ENCODE peak calls at places on chromosomes 5 and 9, in nine cellular contexts. D, M, B, A, E, T, F, J and V are unnamed samples.

GRCh38 chr5:154606675-154607321 is 128.8 kb upstream of the HAND1 start:
- DNase-seq in D (no peak), M (no peak), B (no peak), A (no peak), E (no peak), T (no peak), F (no peak), J (no peak), V (no peak)

GRCh38 chr5:170745481-170746061 is 38.0 kb upstream of the GABRP start:
- DNase-seq in D (no peak), M (no peak), B (peak), A (no peak), E (peak), T (no peak), F (no peak), J (no peak), V (no peak)

GRCh38 chr9:36363448-36363847 is 36.6 kb downstream of the RNF38 start:
- DNase-seq in D (no peak), M (no peak), B (no peak), A (no peak), E (no peak), T (no peak), F (no peak), J (no peak), V (no peak)

GRCh38 chr5:149617760-149618306 is 36.5 kb downstream of the ARHGEF37 start:
- DNase-seq in D (no peak), M (no peak), B (no peak), A (no peak), E (no peak), T (no peak), F (no peak), J (peak), V (no peak)

GRCh38 chr9:121582641-121583040 is 68.8 kb upstream of the DAB2IP start:
- DNase-seq in D (no peak), M (no peak), B (no peak), A (no peak), E (no peak), T (no peak), F (no peak), J (no peak), V (no peak)

GRCh38 chr9:35920004-35920658 is 10.8 kb downstream of the SPAAR start:
- DNase-seq in D (no peak), M (no peak), B (no peak), A (no peak), E (no peak), T (no peak), F (no peak), J (no peak), V (no peak)

GRCh38 chr9:127970401-127971313 is 10.1 kb downstream of the EEIG1 start:
- DNase-seq in D (no peak), M (no peak), B (no peak), A (no peak), E (peak), T (no peak), F (no peak), J (peak), V (no peak)

GRCh38 chr5:126492939-126493338 is 69.7 kb downstream of the GRAMD2B start:
- DNase-seq in D (no peak), M (no peak), B (no peak), A (no peak), E (no peak), T (no peak), F (no peak), J (no peak), V (no peak)

GRCh38 chr5:1815881-1816292 is 14.7 kb downstream of the NDUFS6 start:
- DNase-seq in D (no peak), M (no peak), B (no peak), A (peak), E (no peak), T (no peak), F (no peak), J (no peak), V (no peak)

GRCh38 chr5:107456281-107456715 is 214.4 kb downstream of the EFNA5 start:
- DNase-seq in D (no peak), M (no peak), B (no peak), A (no peak), E (no peak), T (no peak), F (no peak), J (peak), V (no peak)

GRCh38 chr5:80885698-80886000 is 74.5 kb upstream of the RASGRF2 start:
- DNase-seq in D (no peak), M (peak), B (no peak), A (no peak), E (no peak), T (no peak), F (no peak), J (no peak), V (no peak)

GRCh38 chr9:77832647-77833046 is 184.5 kb upstream of the GNA14 start:
- DNase-seq in D (no peak), M (no peak), B (no peak), A (no peak), E (no peak), T (no peak), F (no peak), J (no peak), V (no peak)
- TF ChIP-seq CTCF in D (no peak), M (no peak), B (no peak), A (no peak), E (no peak), T (no peak), F (no peak), J (no peak), V (no peak)

DNA sequence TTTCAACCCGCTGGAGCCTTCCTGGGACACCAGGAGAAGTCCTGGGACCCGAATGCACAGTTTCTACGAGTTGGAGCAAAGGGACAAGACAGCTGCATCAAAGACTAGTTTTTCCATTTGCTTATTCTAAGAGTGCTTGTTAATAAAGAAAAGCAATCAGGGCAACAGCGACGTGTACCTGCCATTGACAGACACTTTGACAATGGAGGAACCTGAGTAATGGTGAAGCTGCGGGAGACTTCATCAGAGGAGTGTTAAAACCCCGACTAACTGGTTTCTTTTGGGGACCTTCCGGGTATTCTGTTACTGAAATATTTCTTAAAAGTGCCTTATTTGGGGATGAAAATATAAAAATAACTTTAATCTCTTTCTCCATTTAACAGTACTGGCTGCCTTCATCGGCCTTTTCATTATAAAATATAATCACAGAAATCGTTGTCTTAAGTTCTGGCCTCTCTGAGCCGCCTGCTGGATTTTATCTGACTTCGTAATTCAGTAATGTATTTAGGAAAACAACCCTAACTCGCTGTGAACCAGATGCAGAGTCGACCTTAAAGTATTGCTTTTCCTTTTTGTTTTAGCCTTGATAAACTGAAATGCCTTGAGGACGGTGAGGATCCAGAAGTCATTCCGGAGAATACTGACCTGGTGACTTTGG is 781 bp downstream of the SNAPC3 start:
- DNase-seq in D (no peak), M (peak), B (no peak), A (no peak), E (peak), T (no peak), F (no peak), J (no peak), V (no peak)
- H3K4me3 ChIP-seq in D (peak), M (peak), B (peak), A (peak), E (peak), T (peak), F (peak), J (peak), V (peak)

GRCh38 chr5:115033861-115034260 is 135.8 kb downstream of the TRIM36 start:
- DNase-seq in D (no peak), M (no peak), B (no peak), A (no peak), E (no peak), T (no peak), F (no peak), J (peak), V (no peak)
- TF ChIP-seq CTCF in D (no peak), M (no peak), B (no peak), A (no peak), E (peak), T (no peak), F (no peak), J (peak), V (peak)

GRCh38 chr5:74433255-74434123 is 207.0 kb downstream of the ENC1 start:
- DNase-seq in D (no peak), M (peak), B (no peak), A (no peak), E (no peak), T (no peak), F (no peak), J (peak), V (no peak)
- H3K4me3 ChIP-seq in D (no peak), M (no peak), B (no peak), A (no peak), E (no peak), T (no peak), F (no peak), J (no peak), V (no peak)